ENCODE peak calls at places on chromosomes 2 and 18, in six cellular contexts. S is stimulated activated CD4-positive, alpha-beta T cell treated with anti-CD3 and anti-CD28 coated beads, Interleukin-1b, Interleukin-23, amount 100 ng/mL, for 1 hour; Y is G401; L is astrocyte of the spinal cord; V is cardiac fibroblast; W is HT1080. N is an unnamed sample.

GRCh38 chr2:118806797-118807667 is 40.4 kb downstream of the EN1 start:
- DNase-seq in S (no peak), L (no peak), V (no peak), W (no peak), Y (no peak), N (no peak)

GRCh38 chr2:150133623-150134022 is 353.8 kb downstream of the RND3 start:
- DNase-seq in L (peak; percentile 91), W (peak; percentile 98), Y (peak; percentile 36), V (peak; percentile 78), S (no peak), N (peak; percentile 92)

GRCh38 chr2:190180313-190181065 is 118.0 kb upstream of the MSTN start:
- DNase-seq in L (peak; percentile 20), S (no peak), V (peak; percentile 17), W (peak; percentile 61), Y (no peak), N (no peak)

GRCh38 chr2:213021971-213022899 is 129.2 kb downstream of the IKZF2 start:
- DNase-seq in L (peak; percentile 86), Y (no peak), V (peak; percentile 8), W (peak; percentile 62), S (no peak), N (peak; percentile 75)

GRCh38 chr2:52135235-52135634 is 1103.3 kb upstream of the NRXN1 start:
- DNase-seq in W (no peak), L (no peak), V (peak; percentile 24), Y (no peak), S (no peak), N (peak; percentile 50)

GRCh38 chr18:42364042-42364441 is 409.0 kb downstream of the PIK3C3 start:
- DNase-seq in L (no peak), S (no peak), W (no peak), Y (no peak), V (no peak), N (no peak)

GRCh38 chr18:3391704-3392466 is 58.1 kb upstream of the TGIF1 start:
- DNase-seq in S (no peak), Y (no peak), L (no peak), V (no peak), W (no peak), N (no peak)

GRCh38 chr2:203867561-203868200 is at the start of gene CTLA4:
- DNase-seq in L (no peak), W (no peak), Y (no peak), S (no peak), V (no peak), N (no peak)

GRCh38 chr2:148173168-148173567 is 152.3 kb downstream of the MBD5 start:
- DNase-seq in W (no peak), L (no peak), S (no peak), Y (no peak), V (no peak), N (no peak)

GRCh38 chr2:164910091-164910899 is 45.0 kb downstream of the SLC38A11 start:
- DNase-seq in W (peak; percentile 61), S (no peak), V (no peak), L (peak; percentile 60), Y (no peak), N (peak; percentile 77)

GRCh38 chr2:41994177-41994576 is 53.6 kb upstream of the PKDCC start:
- DNase-seq in Y (no peak), V (peak; percentile 94), S (no peak), L (peak; percentile 20), W (peak; percentile 26), N (peak; percentile 10)

GRCh38 chr18:35680139-35680551 is 98.6 kb downstream of the GALNT1 start:
- DNase-seq in Y (no peak), L (no peak), W (no peak), S (no peak), V (no peak), N (no peak)

GRCh38 chr2:102033028-102033749 is 41.4 kb downstream of the IL1R2 start:
- DNase-seq in L (peak; percentile 96), W (peak; percentile 89), S (no peak), V (peak; percentile 99), Y (no peak), N (peak; percentile 79)

GRCh38 chr2:135245055-135245454 is 193.0 kb downstream of the RAB3GAP1 start:
- DNase-seq in S (no peak), W (peak; percentile 83), Y (no peak), V (peak; percentile 11), L (peak; percentile 45), N (peak; percentile 73)

GRCh38 chr2:146623771-146624170 is 1221.1 kb upstream of the ACVR2A start:
- DNase-seq in W (no peak), V (peak; percentile 28), L (peak; percentile 65), Y (no peak), S (no peak), N (peak; percentile 67)

GRCh38 chr18:10442551-10442971 is 11.9 kb upstream of the APCDD1 start:
- DNase-seq in L (no peak), Y (no peak), V (no peak), S (no peak), W (no peak), N (no peak)

GRCh38 chr2:225429718-225430117 is 30.2 kb downstream of the NYAP2 start:
- DNase-seq in Y (peak; percentile 88), L (peak; percentile 12), S (no peak), W (peak; percentile 19), V (peak; percentile 4), N (peak; percentile 0)

GRCh38 chr2:198957183-198957582 is 500.6 kb downstream of the SATB2 start:
- DNase-seq in L (peak; percentile 3), W (no peak), V (no peak), Y (no peak), S (no peak), N (no peak)

GRCh38 chr2:190879474-190880373 is 897 bp upstream of the GLS start:
- DNase-seq in W (no peak), V (peak; percentile 61), S (peak; percentile 19), Y (no peak), L (no peak), N (no peak)

GRCh38 chr2:231795525-231796327 is 9.5 kb downstream of the COPS7B start:
- DNase-seq in V (peak; percentile 73), Y (no peak), W (peak; percentile 87), S (no peak), L (peak; percentile 52), N (peak; percentile 75)

GRCh38 chr18:36814994-36815393 is 13.8 kb downstream of the TPGS2 start:
- DNase-seq in W (no peak), V (no peak), Y (no peak), L (no peak), S (no peak), N (no peak)

GRCh38 chr2:30408961-30409387 is 38.1 kb upstream of the LCLAT1 start:
- DNase-seq in S (no peak), W (peak; percentile 38), L (peak; percentile 44), V (peak; percentile 55), Y (no peak), N (peak; percentile 89)

GRCh38 chr18:22557160-22557941 is 139.6 kb upstream of the CTAGE1 start:
- DNase-seq in Y (no peak), V (peak; percentile 57), L (no peak), W (no peak), S (no peak), N (no peak)

GRCh38 chr2:233084488-233084887 is 24.3 kb downstream of the INPP5D start:
- DNase-seq in Y (no peak), L (no peak), V (peak; percentile 35), S (no peak), W (peak; percentile 48), N (no peak)

GRCh38 chr2:32060266-32060665 is 3.1 kb upstream of the SPAST start:
- DNase-seq in Y (no peak), W (no peak), S (no peak), L (no peak), V (no peak), N (no peak)

GRCh38 chr2:95669441-95669994 is 77.7 kb downstream of the TRIM43 start:
- DNase-seq in L (peak; percentile 43), W (no peak), S (no peak), V (no peak), Y (no peak), N (peak; percentile 15)

GRCh38 chr2:110883401-110883800 is 151.0 kb downstream of the ACOXL start:
- DNase-seq in W (no peak), L (no peak), S (no peak), Y (no peak), V (no peak), N (peak; percentile 22)

GRCh38 chr2:197821550-197822218 is 17.3 kb downstream of the PLCL1 start:
- DNase-seq in L (no peak), W (no peak), S (no peak), Y (no peak), V (no peak), N (no peak)